ENCODE peak calls at places on chromosome 10, in four cellular contexts. U, X, V and J are unnamed samples.

GRCh38 chr10:26839966-26840627 is 20.7 kb downstream of the ABI1 start:
- DNase-seq in U (no peak), X (no peak), V (no peak), J (no peak)

GRCh38 chr10:132540456-132540855 is 2.9 kb downstream of the INPP5A start:
- DNase-seq in U (no peak), X (no peak), V (no peak), J (no peak)

GRCh38 chr10:98080474-98080873 is 50.1 kb upstream of the CRTAC1 start:
- DNase-seq in U (no peak), X (no peak), V (no peak), J (no peak)

GRCh38 chr10:71684356-71685173 is 35.0 kb downstream of the C10orf105 start:
- DNase-seq in U (no peak), X (peak), V (no peak), J (no peak)

GRCh38 chr10:34789993-34790506 is 25.0 kb downstream of the PARD3 start:
- DNase-seq in U (peak), X (no peak), V (peak), J (no peak)

GRCh38 chr10:114427124-114427852 is 23.0 kb upstream of the AFAP1L2 start:
- DNase-seq in U (no peak), X (no peak), V (no peak), J (no peak)

GRCh38 chr10:132229834-132230556 is 43.2 kb downstream of the DPYSL4 start:
- DNase-seq in U (no peak), X (no peak), V (no peak), J (no peak)

GRCh38 chr10:97849101-97849490 is 547 bp upstream of the GOLGA7B start:
- DNase-seq in U (no peak), X (no peak), V (no peak), J (no peak)

GRCh38 chr10:123517376-123517775 is 148.8 kb upstream of the GPR26 start:
- DNase-seq in U (no peak), X (no peak), V (peak), J (no peak)

GRCh38 chr10:101112799-101113594 is 18.1 kb upstream of the TLX1 start:
- DNase-seq in U (no peak), X (no peak), V (peak), J (no peak)

GRCh38 chr10:4708123-4708759 is 117.8 kb upstream of the AKR1E2 start:
- DNase-seq in U (no peak), X (peak), V (peak), J (no peak)

GRCh38 chr10:22682237-22683192 is 31.9 kb downstream of the PIP4K2A start:
- DNase-seq in U (peak), X (no peak), V (peak), J (peak)

GRCh38 chr10:31268616-31269303 is 50.3 kb upstream of the ZEB1 start:
- DNase-seq in U (no peak), X (no peak), V (no peak), J (no peak)

GRCh38 chr10:24039331-24039730 is 169.6 kb upstream of the KIAA1217 start:
- DNase-seq in U (no peak), X (no peak), V (no peak), J (no peak)

GRCh38 chr10:95742529-95742884 is 13.5 kb upstream of the ENTPD1 start:
- DNase-seq in U (no peak), X (no peak), V (peak), J (no peak)

GRCh38 chr10:61733358-61733940 is 70.7 kb downstream of the CABCOCO1 start:
- DNase-seq in U (no peak), X (peak), V (peak), J (no peak)

GRCh38 chr10:132539431-132539839 is 1.8 kb downstream of the INPP5A start:
- DNase-seq in U (no peak), X (no peak), V (no peak), J (no peak)

GRCh38 chr10:97974108-97974507 is 56.3 kb downstream of the CRTAC1 start:
- DNase-seq in U (no peak), X (no peak), V (no peak), J (no peak)

GRCh38 chr10:43287056-43288007 is 20.5 kb upstream of the RASGEF1A start:
- DNase-seq in U (peak), X (peak), V (no peak), J (peak)

GRCh38 chr10:11344550-11344949 is 266.9 kb downstream of the USP6NL start:
- DNase-seq in U (no peak), X (no peak), V (no peak), J (no peak)

GRCh38 chr10:85624511-85624910 is 742.1 kb downstream of the GRID1 start:
- DNase-seq in U (no peak), X (no peak), V (no peak), J (no peak)

GRCh38 chr10:123147635-123148413 is at the start of gene HMX2:
- DNase-seq in U (no peak), X (no peak), V (peak), J (no peak)

GRCh38 chr10:86363184-86363832 is 3.3 kb downstream of the GRID1 start:
- DNase-seq in U (peak), X (peak), V (no peak), J (no peak)

GRCh38 chr10:63921932-63922713 is 400.9 kb downstream of the REEP3 start:
- DNase-seq in U (no peak), X (no peak), V (no peak), J (no peak)

GRCh38 chr10:24034571-24034970 is 174.4 kb upstream of the KIAA1217 start:
- DNase-seq in U (no peak), X (no peak), V (no peak), J (no peak)

GRCh38 chr10:95755511-95756004 is 405 bp upstream of the ENTPD1 start:
- DNase-seq in U (no peak), X (no peak), V (peak), J (peak)

GRCh38 chr10:49277973-49278372 is 21.0 kb upstream of the C10orf71 start:
- DNase-seq in U (no peak), X (no peak), V (no peak), J (no peak)

GRCh38 chr10:130215918-130216205 is 79.7 kb downstream of the GLRX3 start:
- DNase-seq in U (no peak), X (no peak), V (no peak), J (no peak)

GRCh38 chr10:57806675-57807074 is 461.0 kb downstream of the IPMK start:
- DNase-seq in U (no peak), X (no peak), V (no peak), J (no peak)

GRCh38 chr10:79146611-79147130 is 77.9 kb downstream of the ZMIZ1 start:
- DNase-seq in U (no peak), X (no peak), V (no peak), J (no peak)

GRCh38 chr10:97572214-97572989 is at the start of gene ANKRD2:
- DNase-seq in U (peak), X (peak), V (peak), J (no peak)

GRCh38 chr10:67385089-67385488 is 310.9 kb downstream of the CTNNA3 start:
- DNase-seq in U (no peak), X (no peak), V (no peak), J (no peak)
- TF ChIP-seq JUNB in U (no peak), X (no peak), V (no peak), J (peak)

DNA sequence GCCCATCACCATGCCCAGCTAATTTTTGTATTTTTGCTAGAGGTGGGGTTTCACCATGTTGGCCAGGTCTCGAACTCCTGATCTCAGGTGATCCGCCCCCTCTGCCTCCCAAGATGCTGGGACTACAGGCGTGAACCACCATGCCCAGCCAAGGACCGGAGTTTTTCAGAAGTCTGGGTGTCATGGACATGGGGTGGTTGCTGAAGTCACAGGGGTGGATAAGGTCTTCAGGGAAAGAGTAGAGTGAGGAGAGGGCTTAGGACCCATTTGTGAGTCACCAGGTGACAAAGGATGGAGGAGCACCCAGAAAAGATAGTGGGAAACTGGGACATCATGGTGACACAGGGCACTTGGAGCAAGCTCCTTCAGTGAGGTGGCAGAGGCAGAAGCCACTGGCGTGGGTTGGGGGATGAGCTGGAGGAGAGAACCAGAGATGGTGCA is 2.8 kb upstream of the GPRIN2 start:
- DNase-seq in U (no peak), X (no peak), V (no peak), J (no peak)
- TF ChIP-seq CEBPB in U (no peak), X (no peak), V (no peak), J (no peak)

DNA sequence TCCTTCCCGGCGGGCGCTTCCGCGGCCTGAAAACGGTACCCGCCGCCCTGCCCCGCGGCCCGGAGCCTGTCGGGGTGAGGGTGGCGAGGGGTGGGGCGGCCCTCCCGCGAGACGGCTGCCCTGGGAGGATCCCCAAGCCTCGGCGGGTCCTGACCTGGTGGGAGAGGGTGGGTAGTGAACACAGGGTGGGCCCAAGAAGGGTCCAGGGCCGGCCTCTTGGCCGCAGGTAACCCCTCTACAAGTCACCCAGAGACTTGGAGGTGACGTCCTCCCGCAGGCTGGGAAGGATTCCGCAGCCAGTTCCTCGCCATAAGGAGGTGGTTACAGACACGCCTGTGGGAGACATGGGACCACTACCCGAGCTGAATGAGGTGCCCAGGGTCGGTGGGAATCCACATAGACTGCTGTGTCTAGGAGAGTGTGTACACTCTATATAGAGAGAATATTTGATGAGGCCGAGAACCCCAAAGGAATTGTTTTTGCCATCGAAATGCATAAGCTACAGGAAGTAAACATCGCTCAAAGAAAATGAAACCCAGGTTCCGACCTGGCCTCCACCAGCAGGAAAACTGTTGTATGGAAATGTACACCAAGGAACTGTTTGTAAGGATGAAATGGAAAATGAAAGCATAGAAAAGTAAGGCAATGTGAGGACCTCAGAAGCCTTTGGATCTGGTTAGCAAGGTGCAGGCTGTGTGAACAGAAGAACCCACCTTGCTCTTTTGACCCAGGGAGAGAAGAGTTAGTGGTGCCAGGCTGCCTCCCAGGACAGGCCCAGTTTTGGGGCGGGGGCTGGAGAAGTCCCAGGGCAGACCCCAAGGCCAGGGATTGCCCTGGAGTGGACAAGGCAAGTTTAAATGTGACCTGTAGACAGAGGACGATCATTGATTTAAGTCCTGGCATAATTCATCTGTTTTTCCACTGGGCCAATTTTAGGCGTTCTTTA is 659 bp downstream of the OPTN start:
- DNase-seq in U (peak), X (no peak), V (peak), J (no peak)
- TF ChIP-seq JUNB in U (no peak), X (no peak), V (no peak), J (no peak)

GRCh38 chr10:69506834-69507643 is 55.8 kb downstream of the TSPAN15 start:
- DNase-seq in U (no peak), X (peak), V (no peak), J (no peak)
- TF ChIP-seq CEBPB in U (no peak), X (no peak), V (no peak), J (no peak)

DNA sequence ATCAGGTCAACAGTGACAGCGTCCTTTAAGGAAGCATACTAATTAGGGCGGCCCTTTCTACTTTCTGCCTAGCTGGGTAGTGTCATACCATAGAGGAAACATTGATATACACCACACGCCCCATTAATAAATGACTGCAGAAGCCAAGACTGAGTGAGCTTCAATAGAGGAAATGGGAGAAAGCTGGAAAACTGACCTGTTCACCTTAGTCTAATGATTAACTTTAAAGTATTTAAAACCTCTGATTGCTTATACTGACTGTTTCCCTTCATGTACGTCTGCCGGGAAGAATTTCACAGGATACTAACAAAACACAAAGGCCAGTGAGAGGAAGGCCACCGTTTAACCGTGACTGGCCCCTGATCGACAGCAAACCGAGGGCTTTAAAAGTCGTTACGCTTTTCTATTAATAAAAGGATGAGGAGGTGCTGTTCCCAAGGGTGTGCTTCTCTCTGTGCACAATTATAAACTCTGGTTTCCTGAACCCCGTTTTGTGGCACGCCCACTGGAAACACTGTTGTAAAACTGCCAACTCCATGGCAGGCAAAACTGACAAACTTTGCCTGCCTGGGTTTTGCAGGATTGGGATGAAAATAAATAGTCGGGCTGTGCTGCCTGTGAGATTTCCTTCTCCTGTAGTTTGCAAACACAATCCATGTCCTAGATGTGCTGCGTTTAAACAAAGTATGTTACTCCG is 137.6 kb downstream of the NRP1 start:
- DNase-seq in U (peak), X (no peak), V (peak), J (no peak)
- TF ChIP-seq JUNB in U (no peak), X (no peak), V (no peak), J (no peak)

GRCh38 chr10:102802920-102803534 is 34.2 kb downstream of the CYP17A1 start:
- DNase-seq in U (no peak), X (no peak), V (no peak), J (peak)
- TF ChIP-seq CEBPB in U (no peak), X (no peak), V (no peak), J (no peak)

GRCh38 chr10:19316204-19316870 is 267.7 kb downstream of the MALRD1 start:
- DNase-seq in U (no peak), X (no peak), V (no peak), J (no peak)
- TF ChIP-seq JUNB in U (no peak), X (no peak), V (no peak), J (no peak)